ENCODE peak calls at places on chromosomes 1 and 21, in six cellular contexts. T, W, D, P, U and R are unnamed samples.
A peak's percentile ranks its signal among the peaks of the same experiment; 100 is the strongest.

GRCh38 chr1:145991799-145992412 is 4.5 kb downstream of the TXNIP start:
- DNase-seq in T (no peak), W (no peak), D (no peak), P (no peak), U (no peak), R (no peak)

GRCh38 chr1:205774277-205775014 is 836 bp downstream of the RAB29 start:
- DNase-seq in T (no peak), W (no peak), D (no peak), P (no peak), U (peak; percentile 18), R (no peak)

GRCh38 chr1:147567594-147568381 is 26.5 kb downstream of the BCL9 start:
- DNase-seq in T (no peak), W (no peak), D (no peak), P (no peak), U (no peak), R (no peak)

GRCh38 chr21:16536661-16537359 is 807.0 kb downstream of the USP25 start:
- DNase-seq in T (peak; percentile 47), W (peak; percentile 53), D (no peak), P (peak; percentile 56), U (peak; percentile 55), R (no peak)

GRCh38 chr1:12677565-12677964 is 33.7 kb downstream of the AADACL4 start:
- DNase-seq in T (no peak), W (no peak), D (no peak), P (no peak), U (no peak), R (no peak)

GRCh38 chr1:25100151-25100841 is 132.0 kb downstream of the SYF2 start:
- DNase-seq in T (no peak), W (no peak), D (no peak), P (no peak), U (no peak), R (no peak)

GRCh38 chr1:206727981-206728380 is 42.6 kb upstream of the IL19 start:
- DNase-seq in T (no peak), W (no peak), D (no peak), P (no peak), U (no peak), R (no peak)

GRCh38 chr1:17932164-17932563 is 175.4 kb upstream of the IGSF21 start:
- DNase-seq in T (no peak), W (no peak), D (no peak), P (no peak), U (no peak), R (no peak)

GRCh38 chr1:9588551-9589143 is at the start of gene TMEM201:
- DNase-seq in T (peak; percentile 79), W (peak; percentile 87), D (peak; percentile 85), P (peak; percentile 94), U (peak; percentile 67), R (peak; percentile 88)

GRCh38 chr1:234562336-234562735 is 47.6 kb downstream of the IRF2BP2 start:
- DNase-seq in T (no peak), W (no peak), D (no peak), P (no peak), U (no peak), R (no peak)

GRCh38 chr1:56439610-56440264 is 139.6 kb downstream of the PLPP3 start:
- DNase-seq in T (no peak), W (no peak), D (no peak), P (no peak), U (no peak), R (no peak)

GRCh38 chr1:119935373-119935772 is 39.1 kb upstream of the ADAM30 start:
- DNase-seq in T (no peak), W (no peak), D (no peak), P (peak; percentile 18), U (no peak), R (no peak)

GRCh38 chr21:45289655-45290515 is 2.2 kb upstream of the POFUT2 start:
- DNase-seq in T (no peak), W (no peak), D (no peak), P (no peak), U (no peak), R (no peak)

GRCh38 chr1:30895382-30895941 is 13.1 kb downstream of the SDC3 start:
- DNase-seq in T (no peak), W (no peak), D (no peak), P (no peak), U (no peak), R (no peak)

GRCh38 chr1:109912873-109913272 is 2.2 kb downstream of the CSF1 start:
- DNase-seq in T (no peak), W (no peak), D (no peak), P (no peak), U (no peak), R (peak; percentile 38)

GRCh38 chr21:41767606-41768370 is 936 bp upstream of the RIPK4 start:
- DNase-seq in T (peak; percentile 56), W (no peak), D (no peak), P (no peak), U (peak; percentile 73), R (no peak)

GRCh38 chr21:36135391-36136094 is 664 bp downstream of the CBR3 start:
- DNase-seq in T (peak; percentile 85), W (peak; percentile 65), D (peak; percentile 79), P (peak; percentile 67), U (peak; percentile 80), R (peak; percentile 84)

GRCh38 chr1:84851839-84852238 is 41.2 kb downstream of the LPAR3 start:
- DNase-seq in T (peak; percentile 98), W (peak; percentile 86), D (peak; percentile 22), P (no peak), U (peak; percentile 62), R (peak; percentile 92)

GRCh38 chr1:63794927-63795326 is 21.1 kb downstream of the ROR1 start:
- DNase-seq in T (peak; percentile 85), W (no peak), D (peak; percentile 22), P (no peak), U (peak; percentile 91), R (no peak)

GRCh38 chr1:201214886-201215285 is 24.3 kb downstream of the IGFN1 start:
- DNase-seq in T (no peak), W (no peak), D (no peak), P (no peak), U (no peak), R (no peak)

GRCh38 chr1:41613646-41614592 is 129.4 kb upstream of the EDN2 start:
- DNase-seq in T (no peak), W (no peak), D (no peak), P (no peak), U (no peak), R (peak; percentile 53)

GRCh38 chr1:11653101-11653601 is 1.1 kb downstream of the FBXO2 start:
- DNase-seq in T (peak; percentile 57), W (no peak), D (no peak), P (no peak), U (peak; percentile 55), R (no peak)

GRCh38 chr1:39892611-39893595 is 8.8 kb downstream of the MYCL start:
- DNase-seq in T (peak; percentile 57), W (peak; percentile 40), D (no peak), P (no peak), U (peak; percentile 78), R (peak; percentile 47)

GRCh38 chr1:197799271-197799670 is 24.0 kb upstream of the DENND1B start:
- DNase-seq in T (peak; percentile 82), W (peak; percentile 81), D (peak; percentile 67), P (no peak), U (peak; percentile 76), R (peak; percentile 63)

GRCh38 chr21:41120997-41121396 is 47.0 kb upstream of the BACE2 start:
- DNase-seq in T (no peak), W (no peak), D (no peak), P (no peak), U (no peak), R (no peak)

GRCh38 chr21:36481639-36482038 is 1.7 kb upstream of the CLDN14 start:
- DNase-seq in T (no peak), W (no peak), D (no peak), P (no peak), U (no peak), R (no peak)

GRCh38 chr1:182069028-182069466 is 7.5 kb upstream of the ZNF648 start:
- DNase-seq in T (peak; percentile 69), W (no peak), D (no peak), P (peak; percentile 84), U (peak; percentile 46), R (no peak)

GRCh38 chr1:66043186-66043585 is 250.5 kb downstream of the PDE4B start:
- DNase-seq in T (no peak), W (no peak), D (no peak), P (no peak), U (no peak), R (no peak)

GRCh38 chr21:16419188-16419874 is 689.5 kb downstream of the USP25 start:
- DNase-seq in T (no peak), W (peak; percentile 69), D (no peak), P (peak; percentile 99), U (peak; percentile 83), R (no peak)

GRCh38 chr21:31262728-31263127 is 81.3 kb downstream of the TIAM1 start:
- DNase-seq in T (no peak), W (no peak), D (no peak), P (no peak), U (no peak), R (no peak)

GRCh38 chr1:24865587-24865986 is 64.5 kb downstream of the RUNX3 start:
- DNase-seq in T (no peak), W (no peak), D (no peak), P (no peak), U (no peak), R (no peak)

GRCh38 chr1:78303620-78304019 is 187.2 kb upstream of the PTGFR start:
- DNase-seq in T (peak; percentile 92), W (peak; percentile 99), D (peak; percentile 56), P (no peak), U (peak; percentile 68), R (peak; percentile 93)

GRCh38 chr1:169240449-169241242 is 127.0 kb downstream of the NME7 start:
- DNase-seq in T (no peak), W (peak; percentile 12), D (no peak), P (no peak), U (no peak), R (peak; percentile 48)